ENCODE peak calls at places on chromosomes 6 and 20, in six cellular contexts. T is HepG2, U is GM12878, R is K562, X is SK-N-SH, N is H1. J is an unnamed sample.

GRCh38 chr20:11537032-11537431 is 380.7 kb upstream of the BTBD3 start:
- DNase-seq in T (no peak), U (no peak), R (no peak), X (no peak), N (no peak), J (no peak)

GRCh38 chr20:39775110-39775509 is 813.0 kb downstream of the DHX35 start:
- DNase-seq in T (no peak), U (no peak), R (no peak), X (no peak), N (no peak), J (no peak)

GRCh38 chr6:118307581-118307980 is 240.5 kb upstream of the PLN start:
- DNase-seq in T (no peak), U (no peak), R (no peak), X (no peak), N (no peak), J (no peak)

GRCh38 chr6:65922049-65922448 is 215.0 kb upstream of the EYS start:
- DNase-seq in T (no peak), U (peak; percentile 20), R (no peak), X (no peak), N (no peak), J (no peak)

GRCh38 chr6:158057213-158057987 is 75.7 kb downstream of the SYNJ2 start:
- DNase-seq in T (no peak), U (no peak), R (no peak), X (no peak), N (no peak), J (no peak)

GRCh38 chr20:13105864-13106457 is 97.2 kb downstream of the SPTLC3 start:
- DNase-seq in T (peak; percentile 62), U (no peak), R (peak; percentile 8), X (peak; percentile 7), N (no peak), J (no peak)

GRCh38 chr6:111810321-111811235 is 62.7 kb downstream of the FYN start:
- DNase-seq in T (no peak), U (no peak), R (no peak), X (no peak), N (no peak), J (no peak)

GRCh38 chr6:12356983-12357972 is 67.1 kb downstream of the EDN1 start:
- DNase-seq in T (no peak), U (peak; percentile 86), R (no peak), X (no peak), N (no peak), J (no peak)

GRCh38 chr6:157965387-157965786 is 16.3 kb upstream of the SYNJ2 start:
- DNase-seq in T (no peak), U (no peak), R (no peak), X (no peak), N (no peak), J (no peak)

GRCh38 chr20:50467618-50468373 is 42.4 kb upstream of the PTPN1 start:
- DNase-seq in T (peak; percentile 77), U (no peak), R (peak; percentile 81), X (peak; percentile 57), N (no peak), J (no peak)

GRCh38 chr6:36114798-36115408 is 15.4 kb upstream of the MAPK13 start:
- DNase-seq in T (no peak), U (peak; percentile 60), R (no peak), X (no peak), N (no peak), J (no peak)

GRCh38 chr6:35919827-35920751 is 809 bp downstream of the SRPK1 start:
- DNase-seq in T (peak; percentile 56), U (no peak), R (peak; percentile 38), X (peak; percentile 56), N (peak; percentile 66), J (no peak)

GRCh38 chr20:52683761-52684160 is 288.4 kb upstream of the TSHZ2 start:
- DNase-seq in T (no peak), U (no peak), R (no peak), X (no peak), N (no peak), J (no peak)

GRCh38 chr6:168597471-168597875 is 156.5 kb downstream of the SMOC2 start:
- DNase-seq in T (no peak), U (no peak), R (no peak), X (no peak), N (no peak), J (no peak)

GRCh38 chr20:57957397-57958049 is 247.7 kb upstream of the PMEPA1 start:
- DNase-seq in T (no peak), U (no peak), R (no peak), X (no peak), N (no peak), J (no peak)

GRCh38 chr6:157620905-157621304 is 202.1 kb upstream of the SNX9 start:
- DNase-seq in T (no peak), U (no peak), R (no peak), X (no peak), N (no peak), J (no peak)

GRCh38 chr6:354631-355280 is 36.8 kb upstream of the IRF4 start:
- DNase-seq in T (no peak), U (no peak), R (no peak), X (no peak), N (no peak), J (no peak)

GRCh38 chr6:134299236-134299635 is 18.7 kb downstream of the SGK1 start:
- DNase-seq in T (peak; percentile 58), U (no peak), R (no peak), X (no peak), N (no peak), J (no peak)

GRCh38 chr6:72031471-72031870 is 145.1 kb downstream of the RIMS1 start:
- DNase-seq in T (no peak), U (no peak), R (no peak), X (no peak), N (no peak), J (no peak)

GRCh38 chr6:11196511-11197174 is 35.8 kb downstream of the NEDD9 start:
- DNase-seq in T (no peak), U (no peak), R (no peak), X (no peak), N (no peak), J (no peak)

GRCh38 chr20:22106308-22106938 is 401.0 kb downstream of the PAX1 start:
- DNase-seq in T (peak; percentile 61), U (no peak), R (no peak), X (peak; percentile 11), N (no peak), J (no peak)

GRCh38 chr6:67009818-67010217 is 1302.8 kb upstream of the EYS start:
- DNase-seq in T (peak; percentile 39), U (no peak), R (no peak), X (no peak), N (no peak), J (no peak)

GRCh38 chr6:155958550-155958949 is 502.9 kb upstream of the NOX3 start:
- DNase-seq in T (no peak), U (no peak), R (no peak), X (no peak), N (no peak), J (no peak)

GRCh38 chr6:85126448-85127178 is 323.3 kb upstream of the NT5E start:
- DNase-seq in T (peak; percentile 52), U (no peak), R (peak; percentile 39), X (peak; percentile 31), N (peak; percentile 82), J (no peak)

GRCh38 chr6:30611856-30612194 is 5.2 kb downstream of the PPP1R10 start:
- DNase-seq in T (no peak), U (no peak), R (no peak), X (no peak), N (no peak), J (no peak)

GRCh38 chr6:30612687-30613248 is 4.3 kb downstream of the PPP1R10 start:
- DNase-seq in T (no peak), U (no peak), R (no peak), X (no peak), N (no peak), J (no peak)

GRCh38 chr6:30612213-30612612 is 4.8 kb downstream of the PPP1R10 start:
- DNase-seq in T (no peak), U (no peak), R (no peak), X (no peak), N (no peak), J (no peak)

GRCh38 chr6:30610065-30610464 is 7.0 kb downstream of the PPP1R10 start:
- DNase-seq in T (no peak), U (no peak), R (no peak), X (no peak), N (no peak), J (no peak)

DNA sequence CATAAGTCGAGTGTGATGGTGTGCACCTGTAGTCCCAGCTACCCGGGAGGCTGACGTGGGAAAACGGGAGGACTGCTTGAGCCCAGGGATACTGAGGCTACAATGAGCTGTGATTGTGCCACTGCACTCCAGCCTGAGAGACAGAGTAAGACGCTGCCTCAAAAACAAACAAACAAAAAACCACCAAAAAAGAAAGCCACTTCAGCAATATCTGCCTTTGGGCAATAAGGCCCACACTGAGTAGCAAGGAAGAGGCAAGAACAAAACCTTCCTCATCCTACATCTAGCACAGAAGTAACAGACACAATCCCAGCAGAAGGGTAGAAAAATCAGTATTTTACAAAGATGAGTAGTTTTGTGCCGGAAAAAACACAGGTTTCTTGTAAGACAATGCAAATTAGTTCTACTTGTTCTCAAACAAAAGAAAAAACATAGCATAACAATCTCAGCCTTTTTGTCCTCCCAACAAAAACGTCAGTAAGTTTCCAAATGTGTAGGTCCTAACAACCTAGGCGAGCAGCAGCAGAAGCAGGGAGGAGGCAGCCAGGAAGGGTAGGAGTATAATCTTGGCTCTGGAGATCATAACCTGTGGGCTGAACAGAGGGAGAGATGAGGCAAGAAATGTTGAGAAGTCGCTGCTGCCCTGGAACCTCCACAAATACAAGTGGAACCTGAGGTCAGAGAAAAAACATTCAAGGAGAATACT is 5.7 kb downstream of the PPP1R10 start:
- DNase-seq in T (no peak), U (no peak), R (no peak), X (no peak), N (no peak), J (no peak)
- TF ChIP-seq POLR2AphosphoS5 in T (no peak), U (no peak), R (no peak), X (no peak), N (no peak), J (no peak)

DNA sequence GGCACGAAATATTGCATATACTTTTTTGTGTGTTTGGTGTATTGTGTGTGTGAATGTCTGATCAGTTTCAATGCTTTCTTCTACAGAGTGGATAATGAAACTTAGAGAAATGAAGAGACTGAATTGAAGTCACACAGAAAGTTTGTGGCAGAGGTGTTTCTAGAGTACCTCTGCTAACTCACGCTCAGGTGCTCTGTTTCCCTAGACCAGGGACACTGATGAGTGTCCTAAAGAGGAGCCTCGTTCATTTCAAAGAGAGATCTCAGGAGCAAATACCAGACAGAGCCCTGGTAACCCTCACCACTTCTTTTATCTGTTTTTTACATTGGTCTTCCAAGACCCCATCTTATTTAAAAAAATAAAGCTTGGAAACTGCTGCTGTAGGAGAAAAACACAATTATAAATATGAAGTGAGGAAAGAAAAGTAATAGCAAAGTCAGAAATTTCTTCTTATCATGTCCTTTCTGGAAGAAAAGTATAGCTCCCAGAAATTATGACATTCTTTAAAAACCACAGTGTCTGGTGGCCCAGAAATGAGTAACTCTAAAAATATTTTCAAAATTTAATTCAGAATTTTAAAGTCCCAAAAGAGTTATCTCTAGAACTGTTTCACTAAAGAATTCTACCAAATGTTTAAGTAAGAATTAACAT is 720.6 kb downstream of the RFPL4B start:
- DNase-seq in T (no peak), U (no peak), R (no peak), X (no peak), N (no peak), J (no peak)
- TF ChIP-seq TAF1 in T (no peak), U (no peak), R (no peak), X (no peak), N (no peak), J (no peak)

GRCh38 chr6:44116643-44117382 is 10.4 kb downstream of the MRPL14 start:
- DNase-seq in T (no peak), U (no peak), R (no peak), X (no peak), N (no peak), J (no peak)
- TF ChIP-seq POLR2AphosphoS5 in T (no peak), U (no peak), R (no peak), X (peak; percentile 9), N (no peak), J (no peak)

GRCh38 chr6:41622210-41622990 is 15.9 kb upstream of the MDFI start:
- DNase-seq in T (no peak), U (peak; percentile 34), R (no peak), X (no peak), N (no peak), J (no peak)
- TF ChIP-seq TAF1 in T (no peak), U (no peak), R (no peak), X (no peak), N (no peak), J (no peak)